ENCODE peak calls at places on chromosome 6, in nine cellular contexts. H is AG04450; J is cardiac muscle cell; C is epithelial cell of esophagus; Y is uterus; O is dorsolateral prefrontal cortex; I is upper lobe of left lung; E is CD8-positive, alpha-beta T cell; Z is osteocyte. K is an unnamed sample.

GRCh38 chr6:52551483-52552277 is 25.2 kb downstream of the TRAM2 start:
- DNase-seq in H (peak), J (peak), C (peak), Y (peak), O (no peak), I (peak), E (no peak), Z (peak), K (peak)

GRCh38 chr6:54419885-54420284 is 111.6 kb downstream of the TINAG start:
- DNase-seq in H (peak), J (no peak), C (peak), Y (no peak), O (no peak), I (no peak), E (no peak), Z (no peak), K (no peak)

GRCh38 chr6:149332602-149333311 is 15.2 kb downstream of the TAB2 start:
- DNase-seq in H (no peak), J (no peak), C (no peak), Y (no peak), O (no peak), I (no peak), E (no peak), Z (no peak), K (no peak)

GRCh38 chr6:129748901-129749748 is 39.1 kb upstream of the ARHGAP18 start:
- DNase-seq in H (no peak), J (no peak), C (peak), Y (no peak), O (no peak), I (no peak), E (no peak), Z (no peak), K (no peak)

GRCh38 chr6:52500268-52501129 is 76.4 kb downstream of the TRAM2 start:
- DNase-seq in H (no peak), J (no peak), C (no peak), Y (no peak), O (no peak), I (no peak), E (no peak), Z (peak), K (no peak)

GRCh38 chr6:44452725-44453124 is 65.2 kb downstream of the CDC5L start:
- DNase-seq in H (peak), J (no peak), C (peak), Y (no peak), O (no peak), I (no peak), E (no peak), Z (no peak), K (no peak)

GRCh38 chr6:39254999-39255535 is 25.8 kb upstream of the KCNK5 start:
- DNase-seq in H (no peak), J (no peak), C (no peak), Y (no peak), O (no peak), I (no peak), E (no peak), Z (no peak), K (no peak)

GRCh38 chr6:144885817-144886216 is 600.7 kb downstream of the UTRN start:
- DNase-seq in H (no peak), J (no peak), C (no peak), Y (no peak), O (no peak), I (no peak), E (no peak), Z (no peak), K (no peak)

GRCh38 chr6:124964084-124964763 is 2.0 kb downstream of the RNF217 start:
- DNase-seq in H (no peak), J (no peak), C (peak), Y (peak), O (no peak), I (no peak), E (no peak), Z (no peak), K (no peak)

GRCh38 chr6:34154668-34155447 is 9.0 kb upstream of the GRM4 start:
- DNase-seq in H (no peak), J (peak), C (peak), Y (peak), O (peak), I (peak), E (peak), Z (peak), K (peak)

GRCh38 chr6:108667984-108668383 is 107.3 kb downstream of the FOXO3 start:
- DNase-seq in H (no peak), J (peak), C (no peak), Y (no peak), O (no peak), I (no peak), E (no peak), Z (no peak), K (no peak)

GRCh38 chr6:90202156-90202555 is 94.5 kb downstream of the BACH2 start:
- DNase-seq in H (no peak), J (no peak), C (no peak), Y (no peak), O (no peak), I (no peak), E (no peak), Z (no peak), K (no peak)

GRCh38 chr6:35955970-35956369 is 35.1 kb upstream of the SRPK1 start:
- DNase-seq in H (no peak), J (no peak), C (no peak), Y (no peak), O (no peak), I (no peak), E (no peak), Z (no peak), K (no peak)

GRCh38 chr6:1871936-1872335 is 262.2 kb downstream of the FOXC1 start:
- DNase-seq in H (no peak), J (no peak), C (no peak), Y (no peak), O (peak), I (no peak), E (no peak), Z (no peak), K (no peak)

GRCh38 chr6:148935705-148936306 is 189.0 kb downstream of the UST start:
- DNase-seq in H (no peak), J (peak), C (peak), Y (no peak), O (no peak), I (no peak), E (no peak), Z (no peak), K (no peak)

DNA sequence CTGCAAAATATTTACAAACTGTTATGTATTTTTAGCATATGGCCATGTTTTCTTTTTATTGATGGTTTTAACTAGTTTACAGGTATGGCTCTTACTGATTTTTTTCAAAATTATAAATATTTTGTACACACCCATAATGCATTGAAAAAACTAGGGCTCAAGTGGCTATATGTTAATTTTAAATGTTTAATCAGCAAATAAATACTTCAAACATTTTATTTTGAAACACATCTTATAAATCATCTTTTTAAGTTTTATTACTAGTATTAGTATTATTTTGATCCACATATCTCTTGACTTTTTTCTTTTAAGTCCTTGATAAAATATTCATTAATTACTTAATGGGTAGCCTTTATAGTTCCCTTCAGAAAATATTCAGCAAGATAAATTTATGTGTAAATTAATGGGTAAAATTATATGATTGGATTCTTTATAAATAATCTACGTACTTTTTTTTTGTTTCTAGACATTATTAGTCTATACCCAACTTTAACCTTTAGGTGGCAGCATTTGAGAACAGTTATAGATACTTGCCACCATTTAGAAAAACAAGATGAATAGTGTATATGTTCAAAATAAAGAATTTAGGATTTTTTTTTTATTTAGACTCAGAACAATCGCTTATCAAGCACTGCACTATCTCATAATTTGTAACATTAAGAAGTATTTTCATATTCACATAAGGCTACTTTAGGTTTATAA is 241.9 kb downstream of the ADGRB3 start:
- DNase-seq in H (no peak), J (peak), C (peak), Y (no peak), O (no peak), I (no peak), E (no peak), Z (no peak), K (no peak)
- TF ChIP-seq CTCF in H (peak), J (peak), C (peak), Y (no peak), O (peak), I (peak), E (no peak), Z (peak), K (peak)

DNA sequence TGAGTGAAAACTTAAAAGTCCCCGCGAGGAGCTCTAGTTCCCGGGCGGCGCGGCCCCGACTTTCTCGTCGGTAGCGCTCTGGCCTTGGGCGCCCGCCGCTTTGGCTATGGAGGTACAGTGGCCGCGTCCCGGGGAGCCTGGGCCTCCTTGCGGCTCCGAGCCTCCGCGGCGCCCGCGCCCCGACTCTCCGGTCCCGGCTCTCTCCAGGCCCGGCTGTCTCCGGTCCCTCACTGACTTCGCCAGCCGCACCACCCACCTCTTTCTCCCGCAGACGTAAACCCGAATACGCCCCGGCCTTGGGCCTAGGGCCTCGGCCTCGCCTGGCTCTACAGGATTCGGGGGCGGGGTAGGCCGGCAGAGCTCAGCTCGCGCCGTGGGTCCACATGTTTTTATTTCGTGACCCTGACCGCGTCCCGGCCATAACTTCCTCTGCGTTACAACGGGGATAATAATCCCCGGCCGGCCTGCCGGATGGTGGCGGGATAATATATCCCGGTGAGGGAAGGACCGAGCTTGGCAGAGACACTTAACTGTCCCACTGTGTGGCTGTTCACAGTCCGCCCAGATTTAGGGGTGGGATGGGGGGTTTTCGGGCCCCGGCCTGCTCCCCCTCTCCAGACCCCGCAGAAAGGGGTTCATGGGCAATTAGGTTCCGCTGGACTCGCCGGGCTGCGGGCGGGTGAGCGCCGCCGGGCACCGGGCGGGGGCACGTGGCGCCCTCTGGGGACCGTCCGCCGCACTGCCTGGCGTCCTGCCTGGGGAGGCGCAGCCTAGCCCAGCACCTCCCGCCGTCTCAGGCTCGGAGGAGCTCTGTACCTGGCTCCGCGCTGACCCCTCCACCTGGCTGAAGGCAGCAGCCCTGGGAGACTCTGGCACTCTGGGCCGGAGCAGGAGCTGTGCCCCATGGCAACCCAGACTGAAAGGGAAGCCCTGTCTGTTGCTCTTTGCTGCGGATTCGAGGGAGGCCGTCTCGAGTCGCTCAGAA is 10.1 kb upstream of the TBX18 start:
- DNase-seq in H (no peak), J (peak), C (peak), Y (no peak), O (no peak), I (peak), E (no peak), Z (peak), K (peak)
- TF ChIP-seq CTCF in H (peak), J (peak), C (peak), Y (peak), O (peak), I (no peak), E (no peak), Z (peak), K (peak)

GRCh38 chr6:32460528-32460927 is 20.8 kb downstream of the HLA-DRA start:
- DNase-seq in H (no peak), J (no peak), C (no peak), Y (no peak), O (no peak), I (no peak), E (no peak), Z (no peak), K (no peak)
- TF ChIP-seq CTCF in H (no peak), J (no peak), C (no peak), Y (no peak), O (no peak), I (no peak), E (no peak), Z (no peak), K (no peak)

GRCh38 chr6:121319112-121319553 is 15.1 kb downstream of the TBC1D32 start:
- DNase-seq in H (no peak), J (peak), C (peak), Y (no peak), O (no peak), I (no peak), E (no peak), Z (no peak), K (no peak)
- TF ChIP-seq CTCF in H (peak), J (peak), C (peak), Y (peak), O (peak), I (no peak), E (peak), Z (peak), K (peak)

DNA sequence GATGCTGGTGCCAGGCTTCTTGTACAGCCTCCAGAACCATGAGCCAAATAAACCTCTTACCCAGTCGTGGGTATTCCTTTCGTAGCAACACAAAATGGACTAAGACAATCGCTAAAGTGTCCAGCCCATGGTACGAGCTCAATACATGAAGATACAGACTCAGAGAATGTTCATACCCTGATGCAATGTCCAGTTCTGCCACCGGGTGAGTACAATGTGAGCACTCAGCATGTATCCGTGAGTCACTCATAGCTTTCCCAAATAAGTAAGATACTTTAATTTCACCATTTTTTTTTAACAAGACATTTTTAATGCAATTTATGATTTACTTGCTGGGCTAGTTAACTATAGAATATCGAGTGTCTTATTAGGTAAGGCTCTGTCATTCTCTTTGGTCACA is 26.7 kb upstream of the PDE10A start:
- DNase-seq in H (no peak), J (no peak), C (no peak), Y (no peak), O (no peak), I (no peak), E (no peak), Z (no peak), K (no peak)
- TF ChIP-seq CTCF in H (no peak), J (no peak), C (no peak), Y (no peak), O (no peak), I (no peak), E (no peak), Z (peak), K (peak)

K was measured in neural crest cell.